ENCODE peak calls at places on chromosomes 13 and 19, in six cellular contexts. One of them, this sample, is unnamed.

GRCh38 chr13:100645382-100645781 is 29.2 kb downstream of the TMTC4 start:
- DNase-seq in AG04450: no peak
- DNase-seq in ascending aorta: no peak
- DNase-seq in substantia nigra: no peak
- DNase-seq in psoas muscle: no peak
- DNase-seq in CD8-positive, alpha-beta T cell: no peak
- DNase-seq in this sample: no peak

GRCh38 chr13:66513728-66514127 is 716.4 kb downstream of the PCDH9 start:
- DNase-seq in ascending aorta: no peak
- DNase-seq in CD8-positive, alpha-beta T cell: no peak
- DNase-seq in AG04450: no peak
- DNase-seq in substantia nigra: no peak
- DNase-seq in psoas muscle: no peak
- DNase-seq in this sample: no peak

GRCh38 chr13:20451397-20451796 is 74.3 kb downstream of the CRYL1 start:
- DNase-seq in substantia nigra: no peak
- DNase-seq in psoas muscle: no peak
- DNase-seq in CD8-positive, alpha-beta T cell: no peak
- DNase-seq in ascending aorta: no peak
- DNase-seq in AG04450: no peak
- DNase-seq in this sample: no peak

GRCh38 chr13:93270769-93271753 is 44.5 kb downstream of the GPC6 start:
- DNase-seq in AG04450: no peak
- DNase-seq in substantia nigra: no peak
- DNase-seq in CD8-positive, alpha-beta T cell: no peak
- DNase-seq in psoas muscle: no peak
- DNase-seq in ascending aorta: no peak
- DNase-seq in this sample: no peak

GRCh38 chr19:7159105-7159933 is 89.8 kb downstream of the ZNF557 start:
- DNase-seq in ascending aorta: peak
- DNase-seq in psoas muscle: peak
- DNase-seq in CD8-positive, alpha-beta T cell: no peak
- DNase-seq in substantia nigra: no peak
- DNase-seq in AG04450: peak
- DNase-seq in this sample: no peak

GRCh38 chr13:106755542-106755941 is 187.6 kb upstream of the ARGLU1 start:
- DNase-seq in AG04450: no peak
- DNase-seq in psoas muscle: no peak
- DNase-seq in ascending aorta: no peak
- DNase-seq in CD8-positive, alpha-beta T cell: no peak
- DNase-seq in substantia nigra: no peak
- DNase-seq in this sample: no peak

GRCh38 chr19:27774337-27774736 is 1438.6 kb downstream of the UQCRFS1 start:
- DNase-seq in AG04450: no peak
- DNase-seq in psoas muscle: no peak
- DNase-seq in ascending aorta: no peak
- DNase-seq in substantia nigra: no peak
- DNase-seq in CD8-positive, alpha-beta T cell: no peak
- DNase-seq in this sample: no peak

GRCh38 chr13:78247362-78247761 is 328.7 kb upstream of the EDNRB start:
- DNase-seq in CD8-positive, alpha-beta T cell: no peak
- DNase-seq in ascending aorta: no peak
- DNase-seq in AG04450: no peak
- DNase-seq in substantia nigra: no peak
- DNase-seq in psoas muscle: no peak
- DNase-seq in this sample: no peak

GRCh38 chr13:51674276-51674675 is 90.0 kb downstream of the WDFY2 start:
- DNase-seq in ascending aorta: no peak
- DNase-seq in psoas muscle: no peak
- DNase-seq in substantia nigra: no peak
- DNase-seq in AG04450: no peak
- DNase-seq in CD8-positive, alpha-beta T cell: no peak
- DNase-seq in this sample: no peak

GRCh38 chr19:38210458-38210987 is 13.5 kb downstream of the DPF1 start:
- DNase-seq in AG04450: no peak
- DNase-seq in ascending aorta: no peak
- DNase-seq in substantia nigra: peak
- DNase-seq in psoas muscle: peak
- DNase-seq in CD8-positive, alpha-beta T cell: no peak
- DNase-seq in this sample: no peak

GRCh38 chr19:13163609-13164364 is 13.6 kb downstream of the IER2 start:
- DNase-seq in psoas muscle: peak
- DNase-seq in AG04450: peak
- DNase-seq in substantia nigra: peak
- DNase-seq in CD8-positive, alpha-beta T cell: no peak
- DNase-seq in ascending aorta: peak
- DNase-seq in this sample: peak

GRCh38 chr19:39112338-39112890 is 13.2 kb upstream of the PAK4 start:
- DNase-seq in AG04450: no peak
- DNase-seq in psoas muscle: no peak
- DNase-seq in substantia nigra: no peak
- DNase-seq in ascending aorta: no peak
- DNase-seq in CD8-positive, alpha-beta T cell: no peak
- DNase-seq in this sample: no peak

GRCh38 chr19:35468637-35469036 is 20.6 kb downstream of the FFAR2 start:
- DNase-seq in AG04450: no peak
- DNase-seq in substantia nigra: peak
- DNase-seq in CD8-positive, alpha-beta T cell: peak
- DNase-seq in ascending aorta: no peak
- DNase-seq in psoas muscle: no peak
- DNase-seq in this sample: peak

GRCh38 chr13:111658150-111659100 is 338.0 kb downstream of the TEX29 start:
- DNase-seq in ascending aorta: no peak
- DNase-seq in AG04450: no peak
- DNase-seq in CD8-positive, alpha-beta T cell: no peak
- DNase-seq in substantia nigra: peak
- DNase-seq in psoas muscle: no peak
- DNase-seq in this sample: no peak

GRCh38 chr19:8611890-8612806 is 1.6 kb upstream of the ADAMTS10 start:
- DNase-seq in substantia nigra: no peak
- DNase-seq in AG04450: no peak
- DNase-seq in ascending aorta: peak
- DNase-seq in psoas muscle: peak
- DNase-seq in CD8-positive, alpha-beta T cell: no peak
- DNase-seq in this sample: peak

GRCh38 chr19:1836458-1837221 is 11.6 kb downstream of the REXO1 start:
- DNase-seq in ascending aorta: no peak
- DNase-seq in CD8-positive, alpha-beta T cell: no peak
- DNase-seq in substantia nigra: no peak
- DNase-seq in psoas muscle: no peak
- DNase-seq in AG04450: no peak
- DNase-seq in this sample: no peak

GRCh38 chr13:110445183-110445582 is 116.3 kb downstream of the RAB20 start:
- DNase-seq in ascending aorta: no peak
- DNase-seq in substantia nigra: no peak
- DNase-seq in AG04450: no peak
- DNase-seq in CD8-positive, alpha-beta T cell: no peak
- DNase-seq in psoas muscle: no peak
- DNase-seq in this sample: no peak

GRCh38 chr13:110446570-110446880 is 115.0 kb downstream of the RAB20 start:
- DNase-seq in ascending aorta: no peak
- DNase-seq in psoas muscle: no peak
- DNase-seq in AG04450: no peak
- DNase-seq in CD8-positive, alpha-beta T cell: no peak
- DNase-seq in substantia nigra: no peak
- DNase-seq in this sample: no peak

GRCh38 chr13:110444226-110444653 is 117.3 kb downstream of the RAB20 start:
- DNase-seq in substantia nigra: no peak
- DNase-seq in AG04450: no peak
- DNase-seq in ascending aorta: no peak
- DNase-seq in CD8-positive, alpha-beta T cell: no peak
- DNase-seq in psoas muscle: no peak
- DNase-seq in this sample: no peak

GRCh38 chr13:110447058-110447511 is 114.4 kb downstream of the RAB20 start:
- DNase-seq in ascending aorta: no peak
- DNase-seq in CD8-positive, alpha-beta T cell: no peak
- DNase-seq in substantia nigra: no peak
- DNase-seq in psoas muscle: no peak
- DNase-seq in AG04450: no peak
- DNase-seq in this sample: no peak

DNA sequence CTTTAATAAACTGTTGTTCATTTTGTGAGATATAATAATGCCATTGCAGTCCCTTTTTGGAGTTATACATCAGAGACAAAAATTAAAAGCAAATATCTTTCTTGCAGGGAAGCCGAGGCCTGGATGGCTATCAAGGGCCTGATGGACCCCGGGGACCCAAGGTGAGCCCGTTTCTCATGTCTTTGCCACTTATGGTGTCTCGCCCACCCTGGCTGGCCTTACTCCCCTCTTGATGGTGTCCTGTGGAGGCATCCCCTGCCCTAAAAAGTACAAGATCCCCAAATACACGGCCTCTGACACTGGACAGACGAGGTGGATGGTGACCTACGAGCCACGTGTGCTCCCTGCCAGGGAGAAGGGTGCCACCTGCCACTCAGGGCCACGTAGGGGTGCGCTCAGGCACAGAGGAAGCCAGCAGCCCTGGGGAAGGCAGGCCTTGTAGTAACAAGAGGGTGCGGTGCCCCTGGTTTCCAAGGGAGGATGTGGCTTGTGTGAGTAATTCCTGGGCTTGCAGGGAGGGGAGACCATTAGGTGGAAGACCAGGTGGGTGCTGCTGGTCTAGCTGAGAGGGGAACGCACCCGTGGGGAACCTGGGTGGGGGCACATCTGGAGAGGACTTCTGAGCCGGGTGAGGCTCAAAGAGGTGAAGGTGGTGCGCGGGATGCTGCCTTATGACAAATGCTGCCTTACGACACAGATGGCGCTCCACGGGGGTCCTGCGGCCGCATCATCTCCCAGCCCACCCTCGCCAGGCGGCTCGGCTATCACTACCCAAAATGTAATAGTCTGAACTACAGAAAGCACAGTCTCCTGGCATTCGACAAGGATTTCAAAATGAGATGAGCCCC is 115.6 kb downstream of the RAB20 start:
- DNase-seq in ascending aorta: no peak
- DNase-seq in substantia nigra: no peak
- DNase-seq in CD8-positive, alpha-beta T cell: no peak
- DNase-seq in AG04450: no peak
- DNase-seq in psoas muscle: no peak
- DNase-seq in this sample: no peak
- H3K27ac ChIP-seq in ascending aorta: peak
- H3K27ac ChIP-seq in substantia nigra: no peak
- H3K27ac ChIP-seq in CD8-positive, alpha-beta T cell: no peak
- H3K27ac ChIP-seq in AG04450: no peak
- H3K27ac ChIP-seq in psoas muscle: no peak
- H3K27ac ChIP-seq in this sample: no peak

GRCh38 chr19:17915940-17916593 is 16.7 kb upstream of the CCDC124 start:
- DNase-seq in substantia nigra: no peak
- DNase-seq in CD8-positive, alpha-beta T cell: no peak
- DNase-seq in ascending aorta: no peak
- DNase-seq in AG04450: no peak
- DNase-seq in psoas muscle: no peak
- DNase-seq in this sample: no peak
- H3K27ac ChIP-seq in substantia nigra: no peak
- H3K27ac ChIP-seq in CD8-positive, alpha-beta T cell: no peak
- H3K27ac ChIP-seq in ascending aorta: no peak
- H3K27ac ChIP-seq in AG04450: no peak
- H3K27ac ChIP-seq in psoas muscle: no peak
- H3K27ac ChIP-seq in this sample: no peak

DNA sequence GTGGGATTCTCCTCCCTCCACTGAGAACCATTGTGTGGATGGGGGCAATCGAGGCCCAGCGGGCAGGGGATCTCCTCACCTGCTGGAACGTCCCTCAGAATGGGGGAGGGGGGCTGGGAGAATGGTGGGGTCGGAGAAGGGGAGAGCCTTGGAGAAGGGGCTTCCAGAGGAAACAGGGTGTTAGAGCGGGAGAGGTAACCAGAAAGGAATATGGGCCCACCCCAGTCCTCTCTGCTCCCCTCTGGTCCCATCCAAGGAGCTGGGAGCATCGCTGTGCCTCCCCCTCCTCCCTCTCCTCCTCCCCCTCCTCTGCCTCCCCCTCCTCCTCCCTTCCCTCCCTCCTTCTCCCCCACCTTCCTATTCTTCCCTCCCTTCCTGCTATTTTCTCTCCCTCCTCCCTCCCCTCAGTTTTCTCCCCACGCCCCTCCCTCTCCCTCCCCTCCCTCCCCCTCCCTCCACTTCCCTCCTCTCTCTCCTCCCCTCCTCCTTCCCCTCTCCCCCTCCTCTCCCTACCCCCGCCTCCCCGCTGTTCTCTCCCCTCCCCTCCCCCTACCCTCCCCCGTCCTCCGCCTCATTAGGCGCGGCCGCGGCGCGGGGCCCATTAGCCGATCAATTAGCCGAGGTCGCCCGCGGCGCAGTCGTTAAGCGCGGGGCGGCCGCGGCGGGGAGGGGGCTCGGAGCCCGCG is 15.5 kb downstream of the TLE5 start:
- DNase-seq in substantia nigra: no peak
- DNase-seq in CD8-positive, alpha-beta T cell: no peak
- DNase-seq in AG04450: no peak
- DNase-seq in psoas muscle: no peak
- DNase-seq in ascending aorta: no peak
- DNase-seq in this sample: no peak
- H3K27ac ChIP-seq in substantia nigra: no peak
- H3K27ac ChIP-seq in CD8-positive, alpha-beta T cell: no peak
- H3K27ac ChIP-seq in AG04450: no peak
- H3K27ac ChIP-seq in psoas muscle: peak
- H3K27ac ChIP-seq in ascending aorta: peak
- H3K27ac ChIP-seq in this sample: no peak

DNA sequence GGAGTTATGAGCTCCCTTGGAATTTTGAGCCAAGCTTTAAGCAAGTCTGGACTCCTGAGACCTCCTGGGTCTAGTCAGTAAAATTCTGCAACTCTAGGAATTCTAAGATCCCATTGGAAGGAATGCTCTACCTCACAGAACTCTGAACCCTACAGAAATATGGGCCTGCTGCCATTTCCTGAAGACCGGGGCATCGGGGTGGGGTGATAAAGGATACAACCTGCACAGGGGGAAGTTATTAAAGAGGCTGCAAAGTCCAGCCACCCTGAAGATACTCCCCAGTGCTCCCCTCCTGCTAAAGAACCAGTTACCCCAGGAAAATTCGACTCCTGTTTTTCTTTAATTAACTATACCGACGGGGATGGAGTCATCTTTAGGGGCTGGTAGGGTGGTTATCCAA is 2.4 kb upstream of the PPP1R37 start:
- DNase-seq in CD8-positive, alpha-beta T cell: no peak
- DNase-seq in psoas muscle: no peak
- DNase-seq in ascending aorta: no peak
- DNase-seq in AG04450: no peak
- DNase-seq in substantia nigra: no peak
- DNase-seq in this sample: no peak
- H3K27ac ChIP-seq in CD8-positive, alpha-beta T cell: no peak
- H3K27ac ChIP-seq in psoas muscle: no peak
- H3K27ac ChIP-seq in ascending aorta: no peak
- H3K27ac ChIP-seq in AG04450: peak
- H3K27ac ChIP-seq in substantia nigra: no peak
- H3K27ac ChIP-seq in this sample: no peak

DNA sequence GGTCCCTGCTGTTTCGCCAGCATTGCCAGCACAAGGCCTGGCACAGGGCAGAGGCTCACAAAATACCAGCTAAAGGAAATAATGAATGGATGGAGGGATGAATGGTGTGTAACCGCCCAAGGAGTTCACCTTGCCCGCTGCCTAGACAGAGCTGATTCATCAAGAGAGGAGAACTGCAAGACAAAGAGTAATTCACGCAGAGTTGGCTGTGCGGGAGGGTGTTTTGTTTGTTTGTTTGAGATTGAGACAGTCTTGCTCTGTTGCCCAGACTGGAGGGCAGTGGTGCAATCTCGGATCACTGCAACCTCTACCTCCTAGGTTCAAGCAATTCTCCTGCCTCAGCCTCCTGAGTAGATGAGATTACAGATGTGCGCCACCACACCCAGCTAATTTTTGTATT is 3.0 kb downstream of the OPA3 start:
- DNase-seq in AG04450: no peak
- DNase-seq in ascending aorta: no peak
- DNase-seq in substantia nigra: no peak
- DNase-seq in CD8-positive, alpha-beta T cell: no peak
- DNase-seq in psoas muscle: no peak
- DNase-seq in this sample: no peak
- H3K27ac ChIP-seq in AG04450: no peak
- H3K27ac ChIP-seq in ascending aorta: no peak
- H3K27ac ChIP-seq in substantia nigra: no peak
- H3K27ac ChIP-seq in CD8-positive, alpha-beta T cell: no peak
- H3K27ac ChIP-seq in psoas muscle: no peak
- H3K27ac ChIP-seq in this sample: no peak

This sample was measured in CD8-positive, alpha-beta memory T cell.